ENCODE peak calls at places on chromosomes 1 and 21, in four cellular contexts. One of them, this sample, is unnamed.

GRCh38 chr1:34871443-34872132 is 12.0 kb upstream of the SMIM12 start:
- DNase-seq in stimulated activated CD4-positive, alpha-beta T cell treated with anti-CD3 and anti-CD28 coated beads, Interleukin-4, amount 100 ng/mL, for 1 hour: no peak
- DNase-seq in thoracic aorta: no peak
- DNase-seq in heart right ventricle: no peak
- DNase-seq in this sample: no peak

GRCh38 chr21:44448651-44449131 is 6.6 kb upstream of the LRRC3 start:
- DNase-seq in stimulated activated CD4-positive, alpha-beta T cell treated with anti-CD3 and anti-CD28 coated beads, Interleukin-4, amount 100 ng/mL, for 1 hour: no peak
- DNase-seq in thoracic aorta: no peak
- DNase-seq in heart right ventricle: no peak
- DNase-seq in this sample: no peak

GRCh38 chr1:45512641-45513054 is 9.0 kb downstream of the PRDX1 start:
- DNase-seq in stimulated activated CD4-positive, alpha-beta T cell treated with anti-CD3 and anti-CD28 coated beads, Interleukin-4, amount 100 ng/mL, for 1 hour: peak; percentile 44
- DNase-seq in thoracic aorta: no peak
- DNase-seq in heart right ventricle: peak; percentile 65
- DNase-seq in this sample: peak; percentile 71

GRCh38 chr1:87243573-87243972 is 85.1 kb upstream of the LMO4 start:
- DNase-seq in stimulated activated CD4-positive, alpha-beta T cell treated with anti-CD3 and anti-CD28 coated beads, Interleukin-4, amount 100 ng/mL, for 1 hour: no peak
- DNase-seq in thoracic aorta: no peak
- DNase-seq in heart right ventricle: no peak
- DNase-seq in this sample: no peak

GRCh38 chr1:244361764-244362473 is 89.8 kb downstream of the ADSS2 start:
- DNase-seq in stimulated activated CD4-positive, alpha-beta T cell treated with anti-CD3 and anti-CD28 coated beads, Interleukin-4, amount 100 ng/mL, for 1 hour: no peak
- DNase-seq in thoracic aorta: no peak
- DNase-seq in heart right ventricle: no peak
- DNase-seq in this sample: no peak

GRCh38 chr1:235511470-235512240 is 7.4 kb upstream of the B3GALNT2 start:
- DNase-seq in stimulated activated CD4-positive, alpha-beta T cell treated with anti-CD3 and anti-CD28 coated beads, Interleukin-4, amount 100 ng/mL, for 1 hour: no peak
- DNase-seq in thoracic aorta: no peak
- DNase-seq in heart right ventricle: no peak
- DNase-seq in this sample: no peak

GRCh38 chr21:43268804-43269186 is 100.0 kb downstream of the CRYAA start:
- DNase-seq in stimulated activated CD4-positive, alpha-beta T cell treated with anti-CD3 and anti-CD28 coated beads, Interleukin-4, amount 100 ng/mL, for 1 hour: no peak
- DNase-seq in thoracic aorta: no peak
- DNase-seq in heart right ventricle: no peak
- DNase-seq in this sample: no peak

GRCh38 chr21:26491663-26492062 is 81.4 kb downstream of the CYYR1 start:
- DNase-seq in stimulated activated CD4-positive, alpha-beta T cell treated with anti-CD3 and anti-CD28 coated beads, Interleukin-4, amount 100 ng/mL, for 1 hour: no peak
- DNase-seq in thoracic aorta: no peak
- DNase-seq in heart right ventricle: no peak
- DNase-seq in this sample: no peak

GRCh38 chr1:205523891-205524793 is 19.7 kb downstream of the CDK18 start:
- DNase-seq in stimulated activated CD4-positive, alpha-beta T cell treated with anti-CD3 and anti-CD28 coated beads, Interleukin-4, amount 100 ng/mL, for 1 hour: peak; percentile 78
- DNase-seq in thoracic aorta: no peak
- DNase-seq in heart right ventricle: peak; percentile 84
- DNase-seq in this sample: peak; percentile 58

GRCh38 chr1:167641786-167642500 is 11.9 kb downstream of the RCSD1 start:
- DNase-seq in stimulated activated CD4-positive, alpha-beta T cell treated with anti-CD3 and anti-CD28 coated beads, Interleukin-4, amount 100 ng/mL, for 1 hour: no peak
- DNase-seq in thoracic aorta: no peak
- DNase-seq in heart right ventricle: no peak
- DNase-seq in this sample: no peak

GRCh38 chr1:26721669-26722355 is 26.0 kb downstream of the ARID1A start:
- DNase-seq in stimulated activated CD4-positive, alpha-beta T cell treated with anti-CD3 and anti-CD28 coated beads, Interleukin-4, amount 100 ng/mL, for 1 hour: no peak
- DNase-seq in thoracic aorta: no peak
- DNase-seq in heart right ventricle: no peak
- DNase-seq in this sample: no peak

GRCh38 chr1:3925762-3926161 is 25.7 kb upstream of the C1orf174 start:
- DNase-seq in stimulated activated CD4-positive, alpha-beta T cell treated with anti-CD3 and anti-CD28 coated beads, Interleukin-4, amount 100 ng/mL, for 1 hour: no peak
- DNase-seq in thoracic aorta: no peak
- DNase-seq in heart right ventricle: no peak
- DNase-seq in this sample: no peak

GRCh38 chr1:34500451-34500850 is 254.4 kb upstream of the GJB5 start:
- DNase-seq in stimulated activated CD4-positive, alpha-beta T cell treated with anti-CD3 and anti-CD28 coated beads, Interleukin-4, amount 100 ng/mL, for 1 hour: peak; percentile 3
- DNase-seq in thoracic aorta: no peak
- DNase-seq in heart right ventricle: peak; percentile 18
- DNase-seq in this sample: no peak

GRCh38 chr1:21342961-21343838 is 52.9 kb upstream of the ECE1 start:
- DNase-seq in stimulated activated CD4-positive, alpha-beta T cell treated with anti-CD3 and anti-CD28 coated beads, Interleukin-4, amount 100 ng/mL, for 1 hour: no peak
- DNase-seq in thoracic aorta: no peak
- DNase-seq in heart right ventricle: no peak
- DNase-seq in this sample: no peak

GRCh38 chr1:7380712-7381111 is 390.4 kb upstream of the VAMP3 start:
- DNase-seq in stimulated activated CD4-positive, alpha-beta T cell treated with anti-CD3 and anti-CD28 coated beads, Interleukin-4, amount 100 ng/mL, for 1 hour: no peak
- DNase-seq in thoracic aorta: no peak
- DNase-seq in heart right ventricle: no peak
- DNase-seq in this sample: no peak

GRCh38 chr1:89286549-89287181 is 14.0 kb upstream of the GBP5 start:
- DNase-seq in stimulated activated CD4-positive, alpha-beta T cell treated with anti-CD3 and anti-CD28 coated beads, Interleukin-4, amount 100 ng/mL, for 1 hour: no peak
- DNase-seq in thoracic aorta: no peak
- DNase-seq in heart right ventricle: no peak
- DNase-seq in this sample: no peak

GRCh38 chr1:64223329-64224151 is 20.1 kb downstream of the UBE2U start:
- DNase-seq in stimulated activated CD4-positive, alpha-beta T cell treated with anti-CD3 and anti-CD28 coated beads, Interleukin-4, amount 100 ng/mL, for 1 hour: no peak
- DNase-seq in thoracic aorta: no peak
- DNase-seq in heart right ventricle: no peak
- DNase-seq in this sample: no peak

GRCh38 chr1:22071511-22071910 is 19.0 kb downstream of the CDC42 start:
- DNase-seq in stimulated activated CD4-positive, alpha-beta T cell treated with anti-CD3 and anti-CD28 coated beads, Interleukin-4, amount 100 ng/mL, for 1 hour: no peak
- DNase-seq in thoracic aorta: no peak
- DNase-seq in heart right ventricle: no peak
- DNase-seq in this sample: no peak

GRCh38 chr1:40648928-40649591 is 16.4 kb downstream of the RIMS3 start:
- DNase-seq in stimulated activated CD4-positive, alpha-beta T cell treated with anti-CD3 and anti-CD28 coated beads, Interleukin-4, amount 100 ng/mL, for 1 hour: no peak
- DNase-seq in thoracic aorta: no peak
- DNase-seq in heart right ventricle: no peak
- DNase-seq in this sample: no peak

GRCh38 chr1:6585081-6585722 is 5.4 kb downstream of the ZBTB48 start:
- DNase-seq in stimulated activated CD4-positive, alpha-beta T cell treated with anti-CD3 and anti-CD28 coated beads, Interleukin-4, amount 100 ng/mL, for 1 hour: no peak
- DNase-seq in thoracic aorta: no peak
- DNase-seq in heart right ventricle: no peak
- DNase-seq in this sample: no peak

GRCh38 chr1:207968521-207968944 is 57.6 kb upstream of the CD34 start:
- DNase-seq in stimulated activated CD4-positive, alpha-beta T cell treated with anti-CD3 and anti-CD28 coated beads, Interleukin-4, amount 100 ng/mL, for 1 hour: no peak
- DNase-seq in thoracic aorta: no peak
- DNase-seq in heart right ventricle: no peak
- DNase-seq in this sample: no peak

GRCh38 chr1:186792870-186793581 is 35.7 kb upstream of the PLA2G4A start:
- DNase-seq in stimulated activated CD4-positive, alpha-beta T cell treated with anti-CD3 and anti-CD28 coated beads, Interleukin-4, amount 100 ng/mL, for 1 hour: no peak
- DNase-seq in thoracic aorta: no peak
- DNase-seq in heart right ventricle: no peak
- DNase-seq in this sample: no peak

GRCh38 chr1:173297798-173298391 is 90.8 kb upstream of the TNFSF4 start:
- DNase-seq in stimulated activated CD4-positive, alpha-beta T cell treated with anti-CD3 and anti-CD28 coated beads, Interleukin-4, amount 100 ng/mL, for 1 hour: no peak
- DNase-seq in thoracic aorta: no peak
- DNase-seq in heart right ventricle: no peak
- DNase-seq in this sample: no peak